ENCODE peak calls at places on chromosomes 7 and 10, in nine cellular contexts. D is glutamatergic neuron, E is GM23338, Q is dorsolateral prefrontal cortex, A is brain microvascular endothelial cell, H is endothelial cell, R is A549, T is fibroblast of the aortic adventitia, C is A673. S is an unnamed sample.

GRCh38 chr10:104127411-104127810 is 5.4 kb downstream of the SFR1 start:
- DNase-seq in D (no peak), E (peak; percentile 58), Q (no peak), A (no peak), H (no peak), R (peak; percentile 64), T (no peak), C (peak; percentile 18), S (no peak)

GRCh38 chr10:128859738-128860386 is 607.2 kb upstream of the MGMT start:
- DNase-seq in D (no peak), E (peak; percentile 75), Q (no peak), A (peak; percentile 20), H (peak; percentile 53), R (peak; percentile 32), T (no peak), C (peak; percentile 73), S (peak; percentile 49)

GRCh38 chr7:110677405-110677804 is 413.5 kb upstream of the LRRN3 start:
- DNase-seq in D (no peak), E (no peak), Q (no peak), A (no peak), H (no peak), R (peak; percentile 77), T (no peak), C (no peak), S (no peak)

GRCh38 chr10:86960863-86961434 is 2.5 kb downstream of the SNCG start:
- DNase-seq in D (no peak), E (no peak), Q (peak; percentile 26), A (no peak), H (no peak), R (no peak), T (no peak), C (no peak), S (peak; percentile 27)

GRCh38 chr7:11427686-11428273 is 404.2 kb downstream of the THSD7A start:
- DNase-seq in D (no peak), E (peak; percentile 81), Q (no peak), A (peak; percentile 44), H (peak; percentile 9), R (peak; percentile 76), T (peak; percentile 78), C (peak; percentile 74), S (peak; percentile 45)

GRCh38 chr10:79339266-79339665 is 8.0 kb upstream of the PPIF start:
- DNase-seq in D (no peak), E (no peak), Q (peak; percentile 16), A (no peak), H (no peak), R (no peak), T (no peak), C (no peak), S (no peak)

GRCh38 chr7:55532150-55532917 is 40.0 kb downstream of the VOPP1 start:
- DNase-seq in D (no peak), E (no peak), Q (no peak), A (no peak), H (no peak), R (no peak), T (no peak), C (no peak), S (no peak)

GRCh38 chr7:42931447-42931833 is 534 bp downstream of the PSMA2 start:
- DNase-seq in D (no peak), E (no peak), Q (no peak), A (no peak), H (no peak), R (no peak), T (peak; percentile 23), C (no peak), S (no peak)

GRCh38 chr7:129494041-129494440 is 8.3 kb upstream of the SMKR1 start:
- DNase-seq in D (no peak), E (no peak), Q (no peak), A (peak; percentile 81), H (no peak), R (no peak), T (peak; percentile 86), C (no peak), S (no peak)

GRCh38 chr7:44195901-44196300 is 4.9 kb upstream of the YKT6 start:
- DNase-seq in D (no peak), E (no peak), Q (no peak), A (no peak), H (no peak), R (no peak), T (peak; percentile 34), C (no peak), S (no peak)

GRCh38 chr10:71143610-71144009 is 68.8 kb upstream of the UNC5B start:
- DNase-seq in D (no peak), E (no peak), Q (no peak), A (no peak), H (no peak), R (no peak), T (no peak), C (no peak), S (no peak)

GRCh38 chr10:22103701-22104100 is 100.2 kb upstream of the DNAJC1 start:
- DNase-seq in D (no peak), E (peak; percentile 63), Q (no peak), A (no peak), H (no peak), R (peak; percentile 14), T (peak; percentile 7), C (peak; percentile 4), S (peak; percentile 27)

GRCh38 chr10:46553238-46554049 is 3.0 kb downstream of the GPRIN2 start:
- DNase-seq in D (no peak), E (no peak), Q (peak; percentile 47), A (no peak), H (peak; percentile 8), R (no peak), T (no peak), C (no peak), S (no peak)

GRCh38 chr10:51918451-51918850 is 219.1 kb upstream of the CSTF2T start:
- DNase-seq in D (no peak), E (no peak), Q (no peak), A (no peak), H (no peak), R (no peak), T (no peak), C (no peak), S (no peak)

GRCh38 chr10:100970076-100970913 is 991 bp downstream of the SEMA4G start:
- DNase-seq in D (peak; percentile 32), E (peak; percentile 52), Q (no peak), A (no peak), H (no peak), R (peak; percentile 45), T (no peak), C (no peak), S (peak; percentile 64)

GRCh38 chr7:107370816-107371215 is 99.0 kb upstream of the GPR22 start:
- DNase-seq in D (no peak), E (no peak), Q (no peak), A (no peak), H (no peak), R (no peak), T (no peak), C (no peak), S (no peak)

GRCh38 chr10:60444494-60445064 is 54.9 kb upstream of the ANK3 start:
- DNase-seq in D (no peak), E (peak; percentile 53), Q (no peak), A (no peak), H (no peak), R (peak; percentile 43), T (peak; percentile 85), C (peak; percentile 68), S (no peak)

GRCh38 chr10:90642650-90643049 is 215.2 kb downstream of the HTR7 start:
- DNase-seq in D (no peak), E (no peak), Q (no peak), A (peak; percentile 31), H (no peak), R (no peak), T (peak; percentile 76), C (no peak), S (no peak)

GRCh38 chr10:48608279-48608681 is 3.4 kb upstream of the ARHGAP22 start:
- DNase-seq in D (peak; percentile 41), E (peak; percentile 89), Q (no peak), A (no peak), H (peak; percentile 47), R (peak; percentile 57), T (no peak), C (peak; percentile 42), S (peak; percentile 76)

GRCh38 chr7:67823345-67823744 is 826.7 kb downstream of the TYW1 start:
- DNase-seq in D (no peak), E (no peak), Q (peak; percentile 50), A (peak; percentile 0), H (no peak), R (peak; percentile 32), T (peak; percentile 1), C (peak; percentile 16), S (no peak)

GRCh38 chr7:67817481-67817880 is 820.8 kb downstream of the TYW1 start:
- DNase-seq in D (no peak), E (no peak), Q (no peak), A (no peak), H (no peak), R (no peak), T (no peak), C (no peak), S (no peak)

GRCh38 chr7:67825356-67825755 is 828.7 kb downstream of the TYW1 start:
- DNase-seq in D (no peak), E (no peak), Q (no peak), A (no peak), H (no peak), R (no peak), T (no peak), C (no peak), S (no peak)

GRCh38 chr7:67821116-67821515 is 824.5 kb downstream of the TYW1 start:
- DNase-seq in D (no peak), E (no peak), Q (peak; percentile 69), A (no peak), H (no peak), R (no peak), T (no peak), C (no peak), S (no peak)
- TF ChIP-seq CTCF in D (no peak), E (no peak), Q (no peak), A (no peak), H (no peak), R (no peak), T (no peak), C (no peak), S (no peak)

GRCh38 chr7:8436965-8437364 is 3.6 kb downstream of the NXPH1 start:
- DNase-seq in D (peak; percentile 87), E (peak; percentile 92), Q (peak; percentile 54), A (no peak), H (peak; percentile 77), R (peak; percentile 42), T (no peak), C (peak; percentile 46), S (peak; percentile 78)
- TF ChIP-seq CTCF in D (peak; percentile 89), E (peak; percentile 98), Q (peak; percentile 67), A (peak; percentile 81), H (peak; percentile 80), R (peak; percentile 53), T (peak; percentile 32), C (peak; percentile 94), S (peak; percentile 89)

GRCh38 chr10:35225204-35225603 is 98.6 kb downstream of the CREM start:
- DNase-seq in D (no peak), E (no peak), Q (no peak), A (no peak), H (no peak), R (no peak), T (no peak), C (peak; percentile 55), S (no peak)
- TF ChIP-seq CTCF in D (no peak), E (no peak), Q (no peak), A (no peak), H (no peak), R (no peak), T (no peak), C (no peak), S (no peak)

DNA sequence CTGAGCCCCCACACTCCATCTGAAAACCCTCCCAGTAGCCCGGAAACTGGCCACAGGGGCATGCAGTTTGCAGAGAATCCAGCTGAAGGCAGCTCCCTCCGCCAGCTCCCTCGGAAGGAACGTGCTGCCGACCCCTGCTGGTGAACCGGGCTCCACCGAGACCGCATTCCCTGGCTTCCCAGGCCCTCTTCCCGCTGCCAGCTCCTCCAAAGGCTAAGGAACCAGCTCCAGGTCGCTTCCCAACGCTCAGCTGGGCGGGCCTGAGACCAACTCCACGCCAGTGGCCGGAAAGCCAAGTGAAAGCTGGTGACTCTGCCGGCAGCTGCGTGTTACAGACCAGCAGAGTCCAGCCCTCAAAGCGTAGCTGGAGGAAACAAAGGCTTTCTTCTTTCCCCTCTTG is 35.8 kb downstream of the GPER1 start:
- DNase-seq in D (peak; percentile 85), E (peak; percentile 87), Q (peak; percentile 77), A (peak; percentile 64), H (peak; percentile 87), R (peak; percentile 53), T (peak; percentile 95), C (peak; percentile 66), S (no peak)
- TF ChIP-seq CTCF in D (peak; percentile 45), E (peak; percentile 72), Q (peak; percentile 65), A (peak; percentile 90), H (peak; percentile 21), R (peak; percentile 5), T (peak; percentile 89), C (peak; percentile 70), S (no peak)